ENCODE peak calls at places on chromosome 2, in ten cellular contexts. E, M, R, N, P, W, X, S, Y and H are unnamed samples.

GRCh38 chr2:241617431-241618154 is 19.4 kb downstream of the THAP4 start:
- DNase-seq in Y (peak), M (peak), N (peak), S (no peak), W (peak), X (no peak), E (no peak), P (no peak), R (no peak), H (peak)

GRCh38 chr2:11896386-11896785 is 150.0 kb downstream of the LPIN1 start:
- DNase-seq in Y (peak), P (no peak), S (no peak), W (no peak), R (no peak), M (no peak), N (no peak), E (no peak), X (no peak), H (no peak)

GRCh38 chr2:158184556-158185343 is 83.1 kb downstream of the UPP2 start:
- DNase-seq in N (no peak), Y (peak), M (no peak), R (no peak), X (no peak), E (no peak), S (no peak), W (no peak), P (no peak), H (no peak)

GRCh38 chr2:70647873-70648481 is 94.4 kb upstream of the TGFA start:
- DNase-seq in S (peak), R (peak), Y (peak), E (peak), P (peak), M (peak), X (no peak), N (no peak), W (peak), H (peak)

GRCh38 chr2:53520630-53520940 is 247.0 kb upstream of the CHAC2 start:
- DNase-seq in S (no peak), P (no peak), W (no peak), E (no peak), N (no peak), M (no peak), Y (no peak), X (no peak), R (no peak), H (no peak)

GRCh38 chr2:212841426-212841825 is 302.8 kb upstream of the ERBB4 start:
- DNase-seq in W (no peak), Y (no peak), E (no peak), R (no peak), M (no peak), P (no peak), N (no peak), X (no peak), S (no peak), H (no peak)

GRCh38 chr2:43798300-43798699 is 24.5 kb downstream of the DYNC2LI1 start:
- DNase-seq in R (no peak), S (no peak), M (no peak), N (no peak), X (no peak), E (peak), P (no peak), W (no peak), Y (peak), H (no peak)

GRCh38 chr2:211416373-211416772 is 860.0 kb downstream of the CPS1 start:
- DNase-seq in P (no peak), E (no peak), N (no peak), S (no peak), X (no peak), R (no peak), M (no peak), W (no peak), Y (no peak), H (no peak)

GRCh38 chr2:64222351-64222750 is 78.1 kb upstream of the PELI1 start:
- DNase-seq in E (peak), N (no peak), M (no peak), X (no peak), W (no peak), P (no peak), R (no peak), Y (peak), S (no peak), H (no peak)

GRCh38 chr2:38129410-38129809 is 53.5 kb upstream of the CYP1B1 start:
- DNase-seq in S (no peak), Y (no peak), R (no peak), E (no peak), N (no peak), X (no peak), W (no peak), M (no peak), P (no peak), H (no peak)

GRCh38 chr2:147214900-147215299 is 629.9 kb upstream of the ACVR2A start:
- DNase-seq in Y (peak), W (peak), N (no peak), P (no peak), M (no peak), E (no peak), S (no peak), X (no peak), R (no peak), H (no peak)